ENCODE peak calls at places on chromosome 9, in five cellular contexts. F, R, Z, P and U are unnamed samples.

GRCh38 chr9:137250329-137251193 is 525 bp upstream of the STPG3 start:
- DNase-seq in F (no peak), R (no peak), Z (no peak), P (no peak), U (no peak)

GRCh38 chr9:36074870-36075532 is 38.3 kb downstream of the RECK start:
- DNase-seq in F (peak), R (no peak), Z (no peak), P (no peak), U (no peak)

GRCh38 chr9:138082918-138083636 is 205.5 kb downstream of the CACNA1B start:
- DNase-seq in F (no peak), R (no peak), Z (no peak), P (no peak), U (no peak)

GRCh38 chr9:129347323-129348120 is 169.5 kb upstream of the IER5L start:
- DNase-seq in F (no peak), R (no peak), Z (no peak), P (no peak), U (no peak)

GRCh38 chr9:128635266-128636023 is 21.2 kb downstream of the DYNC2I2 start:
- DNase-seq in F (peak), R (peak), Z (peak), P (peak), U (peak)

GRCh38 chr9:129681924-129682323 is 16.5 kb downstream of the PRRX2 start:
- DNase-seq in F (no peak), R (no peak), Z (no peak), P (no peak), U (no peak)

GRCh38 chr9:138077126-138077525 is 199.5 kb downstream of the CACNA1B start:
- DNase-seq in F (no peak), R (no peak), Z (no peak), P (no peak), U (no peak)

GRCh38 chr9:69181908-69182353 is 7.9 kb downstream of the TJP2 start:
- DNase-seq in F (no peak), R (no peak), Z (no peak), P (no peak), U (no peak)

GRCh38 chr9:5459289-5459829 is 9.0 kb downstream of the CD274 start:
- DNase-seq in F (no peak), R (no peak), Z (no peak), P (no peak), U (no peak)

GRCh38 chr9:124617477-124618141 is 110.4 kb upstream of the NR5A1 start:
- DNase-seq in F (peak), R (peak), Z (peak), P (peak), U (peak)

GRCh38 chr9:19373527-19373926 is 6.5 kb downstream of the RPS6 start:
- DNase-seq in F (no peak), R (no peak), Z (no peak), P (no peak), U (no peak)

GRCh38 chr9:26324787-26325186 is 567.8 kb downstream of the CAAP1 start:
- DNase-seq in F (no peak), R (no peak), Z (no peak), P (no peak), U (no peak)

GRCh38 chr9:16268037-16269010 is 602.1 kb downstream of the BNC2 start:
- DNase-seq in F (no peak), R (no peak), Z (no peak), P (no peak), U (no peak)

GRCh38 chr9:134056483-134057310 is 11.1 kb downstream of the BRD3 start:
- DNase-seq in F (no peak), R (no peak), Z (no peak), P (no peak), U (no peak)

GRCh38 chr9:120439147-120439546 is 140.8 kb downstream of the CDK5RAP2 start:
- DNase-seq in F (no peak), R (no peak), Z (peak), P (peak), U (no peak)

GRCh38 chr9:114003756-114004155 is 74.3 kb downstream of the AMBP start:
- DNase-seq in F (peak), R (no peak), Z (no peak), P (no peak), U (no peak)

GRCh38 chr9:130531670-130532069 is 47.7 kb upstream of the FUBP3 start:
- DNase-seq in F (no peak), R (no peak), Z (no peak), P (no peak), U (no peak)

GRCh38 chr9:9973062-9973461 is 639.7 kb downstream of the PTPRD start:
- DNase-seq in F (no peak), R (no peak), Z (no peak), P (no peak), U (no peak)

GRCh38 chr9:137764981-137765380 is 112.6 kb upstream of the CACNA1B start:
- DNase-seq in F (no peak), R (no peak), Z (no peak), P (no peak), U (no peak)